ENCODE peak calls at places on chromosome 22, in nine cellular contexts. One of them, this sample, is unnamed.

GRCh38 chr22:48393041-48393370 is 1434.7 kb downstream of the BRD1 start:
- DNase-seq in T-helper 9 cell: no peak
- DNase-seq in globus pallidus: no peak
- DNase-seq in KG1: no peak
- DNase-seq in mammary epithelial cell: no peak
- DNase-seq in cardiac muscle cell: no peak
- DNase-seq in RKO: no peak
- DNase-seq in stimulated activated CD8-positive, alpha-beta memory T cell treated with anti-CD3 and anti-CD28 coated beads, Interleukin-7, amount 100 ng/mL, for 24 hours: no peak
- DNase-seq in iPS-NIHi11: no peak
- DNase-seq in this sample: no peak

GRCh38 chr22:17920145-17920605 is 104.2 kb downstream of the MICAL3 start:
- DNase-seq in stimulated activated CD8-positive, alpha-beta memory T cell treated with anti-CD3 and anti-CD28 coated beads, Interleukin-7, amount 100 ng/mL, for 24 hours: no peak
- DNase-seq in RKO: no peak
- DNase-seq in iPS-NIHi11: peak
- DNase-seq in cardiac muscle cell: peak
- DNase-seq in KG1: no peak
- DNase-seq in T-helper 9 cell: no peak
- DNase-seq in globus pallidus: no peak
- DNase-seq in mammary epithelial cell: peak
- DNase-seq in this sample: no peak

GRCh38 chr22:23471698-23472097 is 108.4 kb downstream of the IGLL1 start:
- DNase-seq in iPS-NIHi11: no peak
- DNase-seq in mammary epithelial cell: no peak
- DNase-seq in globus pallidus: no peak
- DNase-seq in KG1: no peak
- DNase-seq in cardiac muscle cell: no peak
- DNase-seq in stimulated activated CD8-positive, alpha-beta memory T cell treated with anti-CD3 and anti-CD28 coated beads, Interleukin-7, amount 100 ng/mL, for 24 hours: no peak
- DNase-seq in RKO: no peak
- DNase-seq in T-helper 9 cell: no peak
- DNase-seq in this sample: no peak

GRCh38 chr22:30876221-30876751 is 92.3 kb downstream of the MORC2 start:
- DNase-seq in globus pallidus: no peak
- DNase-seq in stimulated activated CD8-positive, alpha-beta memory T cell treated with anti-CD3 and anti-CD28 coated beads, Interleukin-7, amount 100 ng/mL, for 24 hours: no peak
- DNase-seq in mammary epithelial cell: no peak
- DNase-seq in cardiac muscle cell: no peak
- DNase-seq in RKO: no peak
- DNase-seq in T-helper 9 cell: no peak
- DNase-seq in KG1: no peak
- DNase-seq in iPS-NIHi11: peak
- DNase-seq in this sample: no peak

GRCh38 chr22:41910599-41911291 is 4.1 kb downstream of the SHISA8 start:
- DNase-seq in mammary epithelial cell: no peak
- DNase-seq in KG1: no peak
- DNase-seq in RKO: no peak
- DNase-seq in T-helper 9 cell: peak
- DNase-seq in stimulated activated CD8-positive, alpha-beta memory T cell treated with anti-CD3 and anti-CD28 coated beads, Interleukin-7, amount 100 ng/mL, for 24 hours: no peak
- DNase-seq in globus pallidus: peak
- DNase-seq in cardiac muscle cell: no peak
- DNase-seq in iPS-NIHi11: no peak
- DNase-seq in this sample: peak

GRCh38 chr22:24402460-24403192 is 24.8 kb upstream of the ADORA2A start:
- DNase-seq in cardiac muscle cell: peak
- DNase-seq in globus pallidus: peak
- DNase-seq in RKO: peak
- DNase-seq in T-helper 9 cell: no peak
- DNase-seq in stimulated activated CD8-positive, alpha-beta memory T cell treated with anti-CD3 and anti-CD28 coated beads, Interleukin-7, amount 100 ng/mL, for 24 hours: no peak
- DNase-seq in mammary epithelial cell: peak
- DNase-seq in KG1: peak
- DNase-seq in iPS-NIHi11: no peak
- DNase-seq in this sample: no peak

GRCh38 chr22:28907311-28908008 is 24.1 kb downstream of the ZNRF3 start:
- DNase-seq in RKO: no peak
- DNase-seq in globus pallidus: no peak
- DNase-seq in iPS-NIHi11: no peak
- DNase-seq in mammary epithelial cell: no peak
- DNase-seq in cardiac muscle cell: no peak
- DNase-seq in T-helper 9 cell: no peak
- DNase-seq in KG1: no peak
- DNase-seq in stimulated activated CD8-positive, alpha-beta memory T cell treated with anti-CD3 and anti-CD28 coated beads, Interleukin-7, amount 100 ng/mL, for 24 hours: peak
- DNase-seq in this sample: no peak

GRCh38 chr22:22866381-22867111 is 21.1 kb upstream of the IGLL5 start:
- DNase-seq in globus pallidus: no peak
- DNase-seq in mammary epithelial cell: no peak
- DNase-seq in KG1: no peak
- DNase-seq in stimulated activated CD8-positive, alpha-beta memory T cell treated with anti-CD3 and anti-CD28 coated beads, Interleukin-7, amount 100 ng/mL, for 24 hours: no peak
- DNase-seq in cardiac muscle cell: no peak
- DNase-seq in iPS-NIHi11: no peak
- DNase-seq in RKO: no peak
- DNase-seq in T-helper 9 cell: no peak
- DNase-seq in this sample: no peak

GRCh38 chr22:45172872-45173585 is 9.3 kb downstream of the NUP50 start:
- DNase-seq in KG1: no peak
- DNase-seq in globus pallidus: no peak
- DNase-seq in mammary epithelial cell: no peak
- DNase-seq in cardiac muscle cell: no peak
- DNase-seq in iPS-NIHi11: no peak
- DNase-seq in stimulated activated CD8-positive, alpha-beta memory T cell treated with anti-CD3 and anti-CD28 coated beads, Interleukin-7, amount 100 ng/mL, for 24 hours: no peak
- DNase-seq in RKO: no peak
- DNase-seq in T-helper 9 cell: no peak
- DNase-seq in this sample: no peak

GRCh38 chr22:43829448-43829821 is 17.3 kb upstream of the EFCAB6 start:
- DNase-seq in globus pallidus: no peak
- DNase-seq in RKO: no peak
- DNase-seq in mammary epithelial cell: no peak
- DNase-seq in KG1: no peak
- DNase-seq in iPS-NIHi11: no peak
- DNase-seq in cardiac muscle cell: no peak
- DNase-seq in stimulated activated CD8-positive, alpha-beta memory T cell treated with anti-CD3 and anti-CD28 coated beads, Interleukin-7, amount 100 ng/mL, for 24 hours: no peak
- DNase-seq in T-helper 9 cell: no peak
- DNase-seq in this sample: no peak

GRCh38 chr22:24445481-24446290 is 18.3 kb downstream of the ADORA2A start:
- DNase-seq in mammary epithelial cell: no peak
- DNase-seq in globus pallidus: no peak
- DNase-seq in T-helper 9 cell: no peak
- DNase-seq in iPS-NIHi11: no peak
- DNase-seq in cardiac muscle cell: no peak
- DNase-seq in stimulated activated CD8-positive, alpha-beta memory T cell treated with anti-CD3 and anti-CD28 coated beads, Interleukin-7, amount 100 ng/mL, for 24 hours: no peak
- DNase-seq in KG1: no peak
- DNase-seq in RKO: no peak
- DNase-seq in this sample: peak

GRCh38 chr22:38728899-38729796 is 23.4 kb downstream of the GTPBP1 start:
- DNase-seq in iPS-NIHi11: no peak
- DNase-seq in cardiac muscle cell: no peak
- DNase-seq in RKO: no peak
- DNase-seq in globus pallidus: no peak
- DNase-seq in stimulated activated CD8-positive, alpha-beta memory T cell treated with anti-CD3 and anti-CD28 coated beads, Interleukin-7, amount 100 ng/mL, for 24 hours: no peak
- DNase-seq in mammary epithelial cell: no peak
- DNase-seq in T-helper 9 cell: no peak
- DNase-seq in KG1: no peak
- DNase-seq in this sample: no peak

GRCh38 chr22:24189249-24190158 is 8.2 kb downstream of the SUSD2 start:
- DNase-seq in KG1: no peak
- DNase-seq in RKO: peak
- DNase-seq in globus pallidus: peak
- DNase-seq in T-helper 9 cell: no peak
- DNase-seq in mammary epithelial cell: peak
- DNase-seq in iPS-NIHi11: peak
- DNase-seq in cardiac muscle cell: peak
- DNase-seq in stimulated activated CD8-positive, alpha-beta memory T cell treated with anti-CD3 and anti-CD28 coated beads, Interleukin-7, amount 100 ng/mL, for 24 hours: peak
- DNase-seq in this sample: peak

GRCh38 chr22:35971418-35972119 is 57.1 kb downstream of the RBFOX2 start:
- DNase-seq in stimulated activated CD8-positive, alpha-beta memory T cell treated with anti-CD3 and anti-CD28 coated beads, Interleukin-7, amount 100 ng/mL, for 24 hours: no peak
- DNase-seq in cardiac muscle cell: peak
- DNase-seq in globus pallidus: no peak
- DNase-seq in RKO: no peak
- DNase-seq in iPS-NIHi11: no peak
- DNase-seq in KG1: no peak
- DNase-seq in mammary epithelial cell: no peak
- DNase-seq in T-helper 9 cell: no peak
- DNase-seq in this sample: no peak

GRCh38 chr22:20524004-20524481 is 16.6 kb downstream of the MED15 start:
- DNase-seq in RKO: no peak
- DNase-seq in cardiac muscle cell: no peak
- DNase-seq in stimulated activated CD8-positive, alpha-beta memory T cell treated with anti-CD3 and anti-CD28 coated beads, Interleukin-7, amount 100 ng/mL, for 24 hours: no peak
- DNase-seq in T-helper 9 cell: peak
- DNase-seq in globus pallidus: no peak
- DNase-seq in iPS-NIHi11: no peak
- DNase-seq in KG1: no peak
- DNase-seq in mammary epithelial cell: peak
- DNase-seq in this sample: no peak

GRCh38 chr22:25403284-25403606 is 161.2 kb upstream of the GRK3 start:
- DNase-seq in stimulated activated CD8-positive, alpha-beta memory T cell treated with anti-CD3 and anti-CD28 coated beads, Interleukin-7, amount 100 ng/mL, for 24 hours: no peak
- DNase-seq in RKO: no peak
- DNase-seq in mammary epithelial cell: no peak
- DNase-seq in cardiac muscle cell: no peak
- DNase-seq in iPS-NIHi11: no peak
- DNase-seq in KG1: no peak
- DNase-seq in globus pallidus: no peak
- DNase-seq in T-helper 9 cell: no peak
- DNase-seq in this sample: no peak

GRCh38 chr22:37832022-37832857 is 9.1 kb downstream of the GALR3 start:
- DNase-seq in iPS-NIHi11: no peak
- DNase-seq in mammary epithelial cell: no peak
- DNase-seq in RKO: no peak
- DNase-seq in globus pallidus: no peak
- DNase-seq in T-helper 9 cell: no peak
- DNase-seq in KG1: no peak
- DNase-seq in cardiac muscle cell: no peak
- DNase-seq in stimulated activated CD8-positive, alpha-beta memory T cell treated with anti-CD3 and anti-CD28 coated beads, Interleukin-7, amount 100 ng/mL, for 24 hours: no peak
- DNase-seq in this sample: no peak

GRCh38 chr22:23775779-23776375 is 3.2 kb downstream of the MMP11 start:
- DNase-seq in T-helper 9 cell: no peak
- DNase-seq in RKO: no peak
- DNase-seq in iPS-NIHi11: no peak
- DNase-seq in stimulated activated CD8-positive, alpha-beta memory T cell treated with anti-CD3 and anti-CD28 coated beads, Interleukin-7, amount 100 ng/mL, for 24 hours: no peak
- DNase-seq in cardiac muscle cell: no peak
- DNase-seq in globus pallidus: no peak
- DNase-seq in mammary epithelial cell: no peak
- DNase-seq in KG1: no peak
- DNase-seq in this sample: no peak

GRCh38 chr22:21936151-21936778 is 16.4 kb downstream of the PPM1F start:
- DNase-seq in T-helper 9 cell: no peak
- DNase-seq in iPS-NIHi11: no peak
- DNase-seq in globus pallidus: peak
- DNase-seq in stimulated activated CD8-positive, alpha-beta memory T cell treated with anti-CD3 and anti-CD28 coated beads, Interleukin-7, amount 100 ng/mL, for 24 hours: no peak
- DNase-seq in RKO: no peak
- DNase-seq in cardiac muscle cell: no peak
- DNase-seq in mammary epithelial cell: no peak
- DNase-seq in KG1: no peak
- DNase-seq in this sample: no peak

GRCh38 chr22:43185860-43186261 is 1.1 kb downstream of the TTLL12 start:
- DNase-seq in RKO: peak
- DNase-seq in cardiac muscle cell: peak
- DNase-seq in T-helper 9 cell: no peak
- DNase-seq in iPS-NIHi11: no peak
- DNase-seq in globus pallidus: peak
- DNase-seq in stimulated activated CD8-positive, alpha-beta memory T cell treated with anti-CD3 and anti-CD28 coated beads, Interleukin-7, amount 100 ng/mL, for 24 hours: no peak
- DNase-seq in KG1: no peak
- DNase-seq in mammary epithelial cell: peak
- DNase-seq in this sample: no peak

GRCh38 chr22:17120711-17121234 is 387 bp downstream of the TMEM121B start:
- DNase-seq in RKO: no peak
- DNase-seq in stimulated activated CD8-positive, alpha-beta memory T cell treated with anti-CD3 and anti-CD28 coated beads, Interleukin-7, amount 100 ng/mL, for 24 hours: no peak
- DNase-seq in KG1: no peak
- DNase-seq in mammary epithelial cell: no peak
- DNase-seq in cardiac muscle cell: peak
- DNase-seq in T-helper 9 cell: no peak
- DNase-seq in globus pallidus: no peak
- DNase-seq in iPS-NIHi11: no peak
- DNase-seq in this sample: peak

GRCh38 chr22:27370987-27371386 is 430.6 kb downstream of the MN1 start:
- DNase-seq in stimulated activated CD8-positive, alpha-beta memory T cell treated with anti-CD3 and anti-CD28 coated beads, Interleukin-7, amount 100 ng/mL, for 24 hours: no peak
- DNase-seq in globus pallidus: no peak
- DNase-seq in iPS-NIHi11: no peak
- DNase-seq in RKO: no peak
- DNase-seq in KG1: no peak
- DNase-seq in mammary epithelial cell: no peak
- DNase-seq in cardiac muscle cell: no peak
- DNase-seq in T-helper 9 cell: no peak
- DNase-seq in this sample: no peak

GRCh38 chr22:24442352-24442744 is 14.9 kb downstream of the ADORA2A start:
- DNase-seq in RKO: no peak
- DNase-seq in cardiac muscle cell: no peak
- DNase-seq in KG1: no peak
- DNase-seq in iPS-NIHi11: no peak
- DNase-seq in globus pallidus: no peak
- DNase-seq in mammary epithelial cell: no peak
- DNase-seq in stimulated activated CD8-positive, alpha-beta memory T cell treated with anti-CD3 and anti-CD28 coated beads, Interleukin-7, amount 100 ng/mL, for 24 hours: no peak
- DNase-seq in T-helper 9 cell: no peak
- DNase-seq in this sample: no peak

GRCh38 chr22:27241430-27242110 is 560.0 kb downstream of the MN1 start:
- DNase-seq in stimulated activated CD8-positive, alpha-beta memory T cell treated with anti-CD3 and anti-CD28 coated beads, Interleukin-7, amount 100 ng/mL, for 24 hours: no peak
- DNase-seq in mammary epithelial cell: no peak
- DNase-seq in iPS-NIHi11: no peak
- DNase-seq in KG1: no peak
- DNase-seq in globus pallidus: peak
- DNase-seq in T-helper 9 cell: no peak
- DNase-seq in RKO: no peak
- DNase-seq in cardiac muscle cell: peak
- DNase-seq in this sample: no peak

GRCh38 chr22:30457964-30458363 is 13.9 kb downstream of the SEC14L3 start:
- DNase-seq in globus pallidus: peak
- DNase-seq in iPS-NIHi11: no peak
- DNase-seq in KG1: no peak
- DNase-seq in stimulated activated CD8-positive, alpha-beta memory T cell treated with anti-CD3 and anti-CD28 coated beads, Interleukin-7, amount 100 ng/mL, for 24 hours: no peak
- DNase-seq in mammary epithelial cell: no peak
- DNase-seq in RKO: peak
- DNase-seq in cardiac muscle cell: no peak
- DNase-seq in T-helper 9 cell: no peak
- DNase-seq in this sample: no peak

GRCh38 chr22:49208003-49208402 is 619.7 kb downstream of the BRD1 start:
- DNase-seq in T-helper 9 cell: no peak
- DNase-seq in stimulated activated CD8-positive, alpha-beta memory T cell treated with anti-CD3 and anti-CD28 coated beads, Interleukin-7, amount 100 ng/mL, for 24 hours: no peak
- DNase-seq in KG1: no peak
- DNase-seq in cardiac muscle cell: no peak
- DNase-seq in mammary epithelial cell: no peak
- DNase-seq in iPS-NIHi11: no peak
- DNase-seq in RKO: no peak
- DNase-seq in globus pallidus: no peak
- DNase-seq in this sample: no peak

GRCh38 chr22:30047364-30047738 is 32.9 kb upstream of the HORMAD2 start:
- DNase-seq in iPS-NIHi11: peak
- DNase-seq in mammary epithelial cell: no peak
- DNase-seq in KG1: no peak
- DNase-seq in stimulated activated CD8-positive, alpha-beta memory T cell treated with anti-CD3 and anti-CD28 coated beads, Interleukin-7, amount 100 ng/mL, for 24 hours: no peak
- DNase-seq in cardiac muscle cell: no peak
- DNase-seq in globus pallidus: no peak
- DNase-seq in T-helper 9 cell: no peak
- DNase-seq in RKO: no peak
- DNase-seq in this sample: no peak

GRCh38 chr22:16131918-16132317 is 442.1 kb downstream of the POTEH start:
- DNase-seq in stimulated activated CD8-positive, alpha-beta memory T cell treated with anti-CD3 and anti-CD28 coated beads, Interleukin-7, amount 100 ng/mL, for 24 hours: no peak
- DNase-seq in RKO: no peak
- DNase-seq in KG1: no peak
- DNase-seq in globus pallidus: no peak
- DNase-seq in T-helper 9 cell: no peak
- DNase-seq in iPS-NIHi11: no peak
- DNase-seq in mammary epithelial cell: no peak
- DNase-seq in cardiac muscle cell: no peak
- DNase-seq in this sample: no peak

GRCh38 chr22:22478450-22478849 is 30.1 kb downstream of the ZNF280B start:
- DNase-seq in RKO: no peak
- DNase-seq in globus pallidus: no peak
- DNase-seq in stimulated activated CD8-positive, alpha-beta memory T cell treated with anti-CD3 and anti-CD28 coated beads, Interleukin-7, amount 100 ng/mL, for 24 hours: no peak
- DNase-seq in iPS-NIHi11: no peak
- DNase-seq in mammary epithelial cell: no peak
- DNase-seq in T-helper 9 cell: no peak
- DNase-seq in cardiac muscle cell: no peak
- DNase-seq in KG1: no peak
- DNase-seq in this sample: no peak

GRCh38 chr22:42342426-42343135 is 72.1 kb upstream of the TCF20 start:
- DNase-seq in KG1: no peak
- DNase-seq in stimulated activated CD8-positive, alpha-beta memory T cell treated with anti-CD3 and anti-CD28 coated beads, Interleukin-7, amount 100 ng/mL, for 24 hours: no peak
- DNase-seq in RKO: no peak
- DNase-seq in cardiac muscle cell: no peak
- DNase-seq in iPS-NIHi11: no peak
- DNase-seq in globus pallidus: no peak
- DNase-seq in T-helper 9 cell: no peak
- DNase-seq in mammary epithelial cell: no peak
- DNase-seq in this sample: no peak

GRCh38 chr22:28141614-28142013 is 222.6 kb upstream of the PITPNB start:
- DNase-seq in iPS-NIHi11: no peak
- DNase-seq in globus pallidus: no peak
- DNase-seq in mammary epithelial cell: peak
- DNase-seq in stimulated activated CD8-positive, alpha-beta memory T cell treated with anti-CD3 and anti-CD28 coated beads, Interleukin-7, amount 100 ng/mL, for 24 hours: no peak
- DNase-seq in KG1: no peak
- DNase-seq in cardiac muscle cell: no peak
- DNase-seq in RKO: no peak
- DNase-seq in T-helper 9 cell: no peak
- DNase-seq in this sample: no peak

This sample was measured in activated CD8-positive, alpha-beta memory T cell treated with anti-CD3 and anti-CD28 coated beads, Interleukin-2, amount 50 U/mL, for 4 hours.